ENCODE peak calls at places on chromosomes 11 and 22, in nine cellular contexts. O, R, I, K, H, E, J, A and D are unnamed samples.
A peak's percentile ranks its signal among the peaks of the same experiment; 100 is the strongest.

GRCh38 chr11:61917357-61918109 is at the start of gene RAB3IL1:
- DNase-seq in R (peak; percentile 52), I (peak; percentile 71), H (peak; percentile 26), J (peak; percentile 94), O (no peak), E (no peak), A (peak; percentile 26), K (no peak), D (no peak)

GRCh38 chr22:19271856-19272535 is 19.5 kb downstream of the CLTCL1 start:
- DNase-seq in K (no peak), H (peak; percentile 89), A (peak; percentile 58), I (no peak), R (no peak), J (no peak), O (no peak), E (no peak), D (no peak)

GRCh38 chr11:69859275-69859934 is 40.2 kb upstream of the FGF3 start:
- DNase-seq in O (no peak), J (no peak), A (no peak), K (no peak), I (no peak), R (no peak), E (no peak), H (no peak), D (peak; percentile 34)

GRCh38 chr11:107859459-107860239 is 1.1 kb upstream of the SLC35F2 start:
- DNase-seq in J (peak; percentile 63), K (peak; percentile 36), E (no peak), I (peak; percentile 50), H (peak; percentile 70), R (peak; percentile 12), A (no peak), O (no peak), D (peak; percentile 18)

GRCh38 chr22:38513063-38513462 is 7.0 kb upstream of the DDX17 start:
- DNase-seq in R (peak; percentile 43), J (no peak), E (no peak), A (no peak), K (no peak), O (no peak), I (peak; percentile 80), H (no peak), D (peak; percentile 75)

GRCh38 chr11:105315287-105315686 is 175.7 kb upstream of the CARD18 start:
- DNase-seq in I (no peak), R (no peak), H (peak; percentile 9), J (no peak), K (no peak), O (no peak), E (no peak), A (no peak), D (no peak)

GRCh38 chr22:22855617-22856308 is 31.9 kb upstream of the IGLL5 start:
- DNase-seq in E (no peak), A (peak; percentile 20), R (peak; percentile 70), H (peak; percentile 1), J (peak; percentile 52), O (no peak), I (peak; percentile 69), K (peak; percentile 21), D (peak; percentile 50)

GRCh38 chr11:112334381-112334780 is 73.7 kb upstream of the PLET1 start:
- DNase-seq in R (no peak), J (no peak), O (no peak), E (no peak), K (no peak), I (no peak), H (no peak), A (no peak), D (no peak)

GRCh38 chr11:71284525-71285092 is 32.2 kb upstream of the SHANK2 start:
- DNase-seq in I (no peak), J (no peak), H (no peak), A (no peak), E (no peak), O (no peak), R (no peak), K (no peak), D (no peak)

GRCh38 chr22:17284917-17285316 is 65.7 kb upstream of the ADA2 start:
- DNase-seq in E (no peak), O (no peak), I (no peak), K (no peak), H (no peak), J (no peak), R (no peak), A (no peak), D (no peak)

GRCh38 chr11:38648597-38648996 is 2050.6 kb upstream of the RAG2 start:
- DNase-seq in I (no peak), H (peak; percentile 34), R (no peak), A (peak; percentile 1), J (no peak), E (no peak), O (no peak), K (no peak), D (no peak)

GRCh38 chr22:45544588-45545170 is 42.0 kb downstream of the FBLN1 start:
- DNase-seq in J (no peak), K (no peak), I (no peak), E (no peak), R (no peak), A (no peak), O (no peak), H (peak; percentile 43), D (no peak)

GRCh38 chr22:39773976-39774539 is 119.5 kb downstream of the ENTHD1 start:
- DNase-seq in I (no peak), K (peak; percentile 11), R (peak; percentile 6), H (peak; percentile 32), O (no peak), E (no peak), A (no peak), J (no peak), D (peak; percentile 44)

GRCh38 chr22:44597616-44598015 is 99.6 kb upstream of the RTL6 start:
- DNase-seq in R (no peak), H (no peak), O (no peak), K (no peak), E (peak; percentile 42), I (no peak), J (peak; percentile 56), A (no peak), D (no peak)

GRCh38 chr11:15685311-15685710 is 570.6 kb downstream of the INSC start:
- DNase-seq in J (no peak), R (no peak), E (no peak), K (no peak), O (no peak), I (no peak), A (no peak), H (no peak), D (no peak)

GRCh38 chr22:50677493-50678217 is 5.0 kb downstream of the SHANK3 start:
- DNase-seq in E (no peak), K (no peak), H (no peak), A (no peak), J (peak; percentile 16), O (no peak), R (no peak), I (no peak), D (no peak)